ENCODE peak calls at places on chromosome 17, in ten cellular contexts. X, I, F, V, T, N, L, O, Q and J are unnamed samples.

GRCh38 chr17:28533091-28533670 is 19.2 kb downstream of the UNC119 start:
- ATAC-seq in F (no peak), X (no peak), Q (no peak), T (no peak), L (no peak), V (no peak), O (peak; percentile 61), I (no peak), N (no peak), J (no peak)

GRCh38 chr17:67725232-67726206 is 7.8 kb downstream of the NOL11 start:
- ATAC-seq in X (no peak), O (no peak), N (no peak), I (no peak), T (no peak), F (no peak), L (no peak), Q (no peak), V (no peak), J (no peak)

GRCh38 chr17:62597920-62598319 is 29.6 kb upstream of the MRC2 start:
- ATAC-seq in O (no peak), Q (peak; percentile 54), I (peak; percentile 60), V (no peak), L (no peak), N (no peak), F (no peak), T (peak; percentile 8), X (no peak), J (no peak)

GRCh38 chr17:42519546-42520444 is 16.2 kb upstream of the NAGLU start:
- ATAC-seq in T (peak; percentile 66), O (peak; percentile 30), X (no peak), Q (peak; percentile 80), L (no peak), F (peak; percentile 79), N (no peak), V (peak; percentile 44), I (peak; percentile 67), J (no peak)

GRCh38 chr17:39132192-39132600 is 19.2 kb downstream of the PLXDC1 start:
- ATAC-seq in F (peak; percentile 54), L (no peak), N (no peak), T (peak; percentile 18), I (peak; percentile 78), X (no peak), O (no peak), Q (peak; percentile 79), V (no peak), J (no peak)

GRCh38 chr17:15350777-15351486 is 9.5 kb upstream of the TEKT3 start:
- ATAC-seq in X (no peak), F (peak; percentile 93), N (no peak), V (no peak), Q (peak; percentile 23), O (peak; percentile 10), L (no peak), I (peak; percentile 18), T (peak; percentile 12), J (no peak)

GRCh38 chr17:57881143-57881542 is 31.3 kb upstream of the MRPS23 start:
- ATAC-seq in F (peak; percentile 63), V (no peak), O (no peak), Q (peak; percentile 24), X (no peak), I (peak; percentile 8), T (peak; percentile 9), L (no peak), N (no peak), J (no peak)

GRCh38 chr17:73420897-73421296 is 109.1 kb upstream of the CDC42EP4 start:
- ATAC-seq in X (no peak), V (no peak), Q (no peak), O (peak; percentile 99), L (no peak), T (no peak), N (no peak), F (peak; percentile 74), I (no peak), J (no peak)

GRCh38 chr17:47717261-47717697 is 15.8 kb upstream of the TBX21 start:
- ATAC-seq in F (peak; percentile 7), N (no peak), T (peak; percentile 13), L (peak; percentile 14), Q (peak; percentile 20), O (no peak), X (no peak), I (peak; percentile 24), V (no peak), J (no peak)

GRCh38 chr17:66364508-66365203 is 62.2 kb downstream of the PRKCA start:
- ATAC-seq in V (no peak), N (peak; percentile 48), X (no peak), F (peak; percentile 7), I (no peak), O (no peak), L (no peak), T (no peak), Q (no peak), J (peak; percentile 67)

GRCh38 chr17:82978765-82979349 is 100.6 kb upstream of the METRNL start:
- ATAC-seq in T (peak; percentile 57), L (peak; percentile 74), O (no peak), F (no peak), N (peak; percentile 89), I (peak; percentile 49), V (peak; percentile 72), Q (peak; percentile 75), X (peak; percentile 82), J (peak; percentile 77)

GRCh38 chr17:4584835-4585187 is 482 bp downstream of the SMTNL2 start:
- ATAC-seq in N (no peak), X (no peak), L (no peak), T (peak; percentile 10), O (no peak), F (no peak), Q (no peak), I (peak; percentile 4), V (no peak), J (no peak)

GRCh38 chr17:27544350-27545131 is 86.4 kb upstream of the LGALS9 start:
- ATAC-seq in V (no peak), L (peak; percentile 76), T (no peak), X (peak; percentile 80), F (no peak), Q (no peak), N (peak; percentile 86), I (no peak), O (no peak), J (peak; percentile 90)

GRCh38 chr17:40187238-40187637 is 10.0 kb downstream of the RAPGEFL1 start:
- ATAC-seq in Q (no peak), N (no peak), I (no peak), V (no peak), O (no peak), F (no peak), T (no peak), X (no peak), L (no peak), J (no peak)

GRCh38 chr17:180380-181212 is 854 bp downstream of the DOC2B start:
- ATAC-seq in F (no peak), Q (peak; percentile 22), O (no peak), L (no peak), X (no peak), T (no peak), N (no peak), I (peak; percentile 40), V (no peak), J (no peak)

GRCh38 chr17:2735896-2736295 is 13.6 kb downstream of the CCDC92B start:
- ATAC-seq in N (no peak), I (no peak), O (no peak), L (no peak), X (no peak), F (no peak), T (no peak), V (no peak), Q (no peak), J (no peak)

GRCh38 chr17:30950669-30951399 is 20.0 kb upstream of the RNF135 start:
- ATAC-seq in V (peak; percentile 53), F (peak; percentile 97), N (no peak), Q (peak; percentile 82), L (no peak), I (peak; percentile 84), X (no peak), T (peak; percentile 86), O (no peak), J (no peak)

GRCh38 chr17:9529033-9529748 is 46.4 kb downstream of the STX8 start:
- ATAC-seq in I (no peak), F (peak; percentile 83), L (no peak), Q (no peak), X (peak; percentile 64), V (no peak), O (peak; percentile 55), N (peak; percentile 97), T (peak; percentile 45), J (peak; percentile 99)

GRCh38 chr17:43661699-43662431 is at the start of gene MEOX1:
- ATAC-seq in T (no peak), V (no peak), F (peak; percentile 87), Q (no peak), I (peak; percentile 30), O (peak; percentile 62), L (no peak), N (peak; percentile 96), X (peak; percentile 67), J (peak; percentile 92)

GRCh38 chr17:21380659-21381058 is 4.5 kb downstream of the KCNJ12 start:
- ATAC-seq in I (no peak), O (no peak), T (no peak), V (no peak), F (no peak), X (no peak), Q (no peak), N (no peak), L (no peak), J (no peak)

GRCh38 chr17:34308376-34308775 is 10.9 kb upstream of the CCL8 start:
- ATAC-seq in I (no peak), V (no peak), X (no peak), O (no peak), Q (no peak), T (no peak), N (no peak), F (no peak), L (no peak), J (no peak)

GRCh38 chr17:5789443-5789842 is 205.1 kb upstream of the NLRP1 start:
- ATAC-seq in N (no peak), Q (no peak), T (no peak), O (no peak), V (no peak), F (no peak), X (no peak), L (no peak), I (no peak), J (no peak)

GRCh38 chr17:19755821-19756510 is 7.9 kb upstream of the ALDH3A1 start:
- ATAC-seq in T (no peak), N (no peak), Q (no peak), F (no peak), L (peak; percentile 68), O (no peak), V (no peak), X (no peak), I (no peak), J (peak; percentile 59)

GRCh38 chr17:77085916-77086432 is 54.8 kb upstream of the SEC14L1 start:
- ATAC-seq in N (peak; percentile 7), I (no peak), Q (no peak), O (no peak), T (no peak), V (no peak), F (no peak), L (no peak), X (no peak), J (no peak)

GRCh38 chr17:5139454-5139725 is 23.6 kb downstream of the USP6 start:
- ATAC-seq in O (no peak), V (no peak), I (no peak), N (no peak), Q (no peak), F (no peak), L (no peak), X (no peak), T (no peak), J (no peak)

GRCh38 chr17:48444531-48445247 is 14.7 kb upstream of the SKAP1 start:
- ATAC-seq in N (no peak), T (no peak), Q (no peak), X (peak; percentile 22), O (no peak), V (no peak), I (no peak), F (no peak), L (no peak), J (no peak)

GRCh38 chr17:15261818-15262290 is 3.3 kb downstream of the PMP22 start:
- ATAC-seq in F (peak; percentile 23), N (no peak), I (peak; percentile 2), O (no peak), Q (no peak), T (no peak), L (no peak), V (no peak), X (no peak), J (no peak)

GRCh38 chr17:14197582-14197981 is 39.1 kb downstream of the CDRT15 start:
- ATAC-seq in F (no peak), N (peak; percentile 57), T (no peak), X (peak; percentile 52), Q (no peak), L (no peak), O (no peak), V (no peak), I (peak; percentile 32), J (peak; percentile 68)